ENCODE peak calls at places on chromosomes 3 and 15, in seven cellular contexts. G is heart left ventricle, O is tibial nerve, Q is ovary, H is A549, C is Peyer's patch, M is thyroid gland. V is an unnamed sample.

GRCh38 chr3:67819447-67819846 is 165.0 kb upstream of the SUCLG2 start:
- DNase-seq in G (no peak), O (no peak), Q (no peak), H (peak; percentile 4), C (no peak), M (no peak), V (no peak)

GRCh38 chr3:160941885-160942494 is 163.2 kb downstream of the B3GALNT1 start:
- DNase-seq in G (peak; percentile 60), O (peak; percentile 77), Q (peak; percentile 25), H (peak; percentile 65), C (peak; percentile 90), M (peak; percentile 77), V (peak; percentile 76)

GRCh38 chr3:122835590-122835989 is 40.7 kb downstream of the SLC49A4 start:
- DNase-seq in G (no peak), O (no peak), Q (no peak), H (no peak), C (no peak), M (no peak), V (no peak)

GRCh38 chr15:48040166-48040817 is 80.5 kb upstream of the SLC24A5 start:
- DNase-seq in G (no peak), O (no peak), Q (no peak), H (no peak), C (peak; percentile 44), M (no peak), V (peak; percentile 30)

GRCh38 chr3:54628888-54629368 is 298.9 kb downstream of the LRTM1 start:
- DNase-seq in G (no peak), O (no peak), Q (no peak), H (no peak), C (no peak), M (no peak), V (no peak)

GRCh38 chr3:127175272-127175671 is 17.7 kb upstream of the PRR23E start:
- DNase-seq in G (no peak), O (no peak), Q (no peak), H (no peak), C (no peak), M (no peak), V (no peak)

GRCh38 chr3:14300721-14301377 is 101.6 kb upstream of the SLC6A6 start:
- DNase-seq in G (no peak), O (no peak), Q (no peak), H (no peak), C (no peak), M (peak; percentile 18), V (no peak)

GRCh38 chr15:38474155-38474757 is 20.3 kb downstream of the FAM98B start:
- DNase-seq in G (no peak), O (no peak), Q (no peak), H (peak; percentile 61), C (peak; percentile 54), M (no peak), V (no peak)

GRCh38 chr3:100802126-100802525 is 92.8 kb downstream of the TFG start:
- DNase-seq in G (no peak), O (no peak), Q (no peak), H (no peak), C (no peak), M (no peak), V (no peak)

GRCh38 chr3:7166460-7166859 is 305.5 kb downstream of the GRM7 start:
- DNase-seq in G (peak; percentile 18), O (no peak), Q (no peak), H (no peak), C (no peak), M (no peak), V (no peak)

GRCh38 chr3:187967097-187967496 is 186.9 kb upstream of the LPP start:
- DNase-seq in G (no peak), O (no peak), Q (no peak), H (no peak), C (no peak), M (no peak), V (no peak)

GRCh38 chr3:21544076-21544462 is 206.9 kb downstream of the ZNF385D start:
- DNase-seq in G (no peak), O (no peak), Q (no peak), H (no peak), C (no peak), M (no peak), V (no peak)

GRCh38 chr3:67113802-67114407 is 115.8 kb downstream of the KBTBD8 start:
- DNase-seq in G (peak; percentile 58), O (peak; percentile 51), Q (peak; percentile 32), H (peak; percentile 70), C (peak; percentile 89), M (peak; percentile 69), V (peak; percentile 75)

GRCh38 chr3:105957722-105958121 is 88.9 kb upstream of the CBLB start:
- DNase-seq in G (no peak), O (no peak), Q (no peak), H (no peak), C (no peak), M (no peak), V (no peak)

GRCh38 chr3:10529809-10530208 is 24.4 kb upstream of the ATP2B2 start:
- DNase-seq in G (peak; percentile 4), O (no peak), Q (no peak), H (no peak), C (peak; percentile 11), M (no peak), V (no peak)

GRCh38 chr3:187968883-187969580 is 184.9 kb upstream of the LPP start:
- DNase-seq in G (no peak), O (no peak), Q (peak; percentile 22), H (no peak), C (peak; percentile 78), M (no peak), V (no peak)

GRCh38 chr3:50124363-50125226 is 30.5 kb upstream of the SEMA3F start:
- DNase-seq in G (no peak), O (no peak), Q (no peak), H (no peak), C (no peak), M (no peak), V (no peak)

GRCh38 chr15:64344651-64345262 is 11.2 kb downstream of the CSNK1G1 start:
- DNase-seq in G (no peak), O (no peak), Q (no peak), H (no peak), C (no peak), M (no peak), V (no peak)
- TF ChIP-seq CTCF in G (no peak), O (no peak), Q (no peak), H (no peak), C (no peak), M (no peak), V (no peak)

DNA sequence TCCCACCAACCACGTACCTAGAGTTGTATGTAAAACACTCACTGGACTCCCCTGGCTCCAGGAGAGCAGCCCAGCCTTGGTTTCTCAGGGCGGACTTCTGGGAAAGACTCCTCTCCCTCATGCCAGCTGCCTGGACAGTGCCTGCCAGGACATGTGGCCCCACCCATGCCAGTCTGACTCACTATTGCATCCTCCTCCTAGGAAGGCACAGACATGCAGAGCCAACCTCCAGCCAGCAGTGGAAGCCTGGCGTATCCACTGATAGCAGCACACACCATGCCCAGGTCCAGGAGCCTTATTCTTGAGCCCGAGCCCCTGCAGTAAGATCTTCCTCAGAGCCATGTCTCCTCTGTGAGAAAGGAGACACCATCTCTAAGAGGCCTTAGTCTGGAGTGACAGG is 8.6 kb downstream of the PKM start:
- DNase-seq in G (peak; percentile 61), O (no peak), Q (no peak), H (peak; percentile 71), C (peak; percentile 77), M (no peak), V (peak; percentile 43)
- TF ChIP-seq POLR2A in G (no peak), O (no peak), Q (no peak), H (no peak), C (no peak), M (no peak), V (no peak)

GRCh38 chr3:38583688-38584087 is 65.8 kb downstream of the SCN5A start:
- DNase-seq in G (peak; percentile 10), O (no peak), Q (no peak), H (no peak), C (peak; percentile 25), M (no peak), V (peak; percentile 1)

GRCh38 chr3:38582316-38582715 is 67.2 kb downstream of the SCN5A start:
- DNase-seq in G (peak; percentile 16), O (no peak), Q (no peak), H (no peak), C (peak; percentile 14), M (no peak), V (peak; percentile 5)

GRCh38 chr3:38580450-38581382 is 68.8 kb downstream of the SCN5A start:
- DNase-seq in G (peak; percentile 17), O (no peak), Q (no peak), H (no peak), C (peak; percentile 27), M (no peak), V (peak; percentile 4)

GRCh38 chr3:38581774-38582173 is 67.7 kb downstream of the SCN5A start:
- DNase-seq in G (peak; percentile 12), O (no peak), Q (no peak), H (no peak), C (peak; percentile 24), M (no peak), V (peak; percentile 2)

GRCh38 chr3:38582941-38583645 is 66.4 kb downstream of the SCN5A start:
- DNase-seq in G (peak; percentile 17), O (no peak), Q (no peak), H (no peak), C (peak; percentile 30), M (no peak), V (peak; percentile 4)
- H3K27ac ChIP-seq in G (peak overlapping the region; percentile 89), O (no peak overlapping the region), Q (no peak overlapping the region), H (no peak overlapping the region), C (no peak overlapping the region), M (no peak overlapping the region), V (no peak overlapping the region)

GRCh38 chr3:15983693-15984092 is 185.9 kb upstream of the ANKRD28 start:
- DNase-seq in G (no peak), O (no peak), Q (no peak), H (no peak), C (no peak), M (no peak), V (no peak)

DNA sequence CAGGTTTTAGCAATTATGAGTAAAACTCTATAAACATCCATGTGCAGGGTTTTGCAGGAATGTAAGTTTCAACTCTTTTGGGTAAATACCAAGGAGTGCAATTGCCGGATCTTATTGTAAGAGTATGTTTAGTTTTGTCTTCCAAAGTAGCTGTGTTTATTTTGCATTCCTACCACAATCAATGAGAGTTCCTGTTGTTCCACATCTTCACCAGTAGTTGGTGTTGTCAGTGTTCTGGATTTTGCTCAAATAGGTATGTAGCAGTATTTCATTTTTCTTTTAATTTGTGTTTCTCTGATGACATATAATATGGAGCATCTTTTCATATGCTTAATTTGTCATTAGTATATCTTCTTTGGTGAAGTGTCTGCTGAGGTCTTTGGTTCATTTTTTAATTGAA is 185.1 kb upstream of the GALNT15 start:
- DNase-seq in G (no peak), O (no peak), Q (no peak), H (no peak), C (no peak), M (no peak), V (no peak)
- TF ChIP-seq CTCF in G (no peak), O (no peak), Q (no peak), H (no peak), C (no peak), M (no peak), V (no peak)

V was measured in transverse colon.